ENCODE peak calls at places on chromosomes 7 and 10, in four cellular contexts. B is GM12878, O is K562, E is HL-60. X is an unnamed sample.

GRCh38 chr10:60594476-60595051 is 183.7 kb upstream of the CDK1 start:
- DNase-seq in B (no peak), O (no peak), E (no peak), X (no peak)

GRCh38 chr10:106795619-106796018 is 368.9 kb downstream of the SORCS1 start:
- DNase-seq in B (peak; percentile 48), O (peak; percentile 24), E (no peak), X (peak; percentile 19)

GRCh38 chr7:71636329-71636728 is 504.4 kb downstream of the GALNT17 start:
- DNase-seq in B (no peak), O (no peak), E (no peak), X (no peak)

GRCh38 chr10:114103286-114103685 is 59.6 kb downstream of the ADRB1 start:
- DNase-seq in B (peak; percentile 23), O (peak; percentile 9), E (no peak), X (no peak)

GRCh38 chr10:118968071-118968470 is 61.4 kb upstream of the NANOS1 start:
- DNase-seq in B (no peak), O (no peak), E (no peak), X (no peak)

GRCh38 chr7:80153446-80153845 is 18.8 kb downstream of the GNAI1 start:
- DNase-seq in B (no peak), O (no peak), E (no peak), X (no peak)

GRCh38 chr7:16804674-16805439 is at the start of gene AGR2:
- DNase-seq in B (no peak), O (no peak), E (no peak), X (no peak)

GRCh38 chr10:123559823-123560092 is 106.4 kb upstream of the GPR26 start:
- DNase-seq in B (no peak), O (no peak), E (no peak), X (no peak)

GRCh38 chr10:6619663-6620062 is 39.6 kb upstream of the PRKCQ start:
- DNase-seq in B (no peak), O (no peak), E (no peak), X (no peak)

GRCh38 chr10:43237128-43237527 is 29.7 kb downstream of the RASGEF1A start:
- DNase-seq in B (no peak), O (no peak), E (no peak), X (no peak)

GRCh38 chr7:2824678-2825461 is 19.2 kb downstream of the GNA12 start:
- DNase-seq in B (peak; percentile 49), O (no peak), E (no peak), X (no peak)

GRCh38 chr10:16987129-16987670 is 142.4 kb downstream of the CUBN start:
- DNase-seq in B (no peak), O (no peak), E (no peak), X (no peak)

GRCh38 chr7:129150199-129150996 is 5.9 kb downstream of the TSPAN33 start:
- DNase-seq in B (no peak), O (peak; percentile 73), E (peak; percentile 70), X (no peak)

GRCh38 chr10:69802424-69803161 is 887 bp downstream of the COL13A1 start:
- DNase-seq in B (no peak), O (no peak), E (no peak), X (no peak)

GRCh38 chr7:158263964-158264748 is 323.5 kb downstream of the PTPRN2 start:
- DNase-seq in B (no peak), O (no peak), E (no peak), X (no peak)

GRCh38 chr7:99061001-99061779 is 82.7 kb downstream of the SMURF1 start:
- DNase-seq in B (no peak), O (no peak), E (no peak), X (no peak)

GRCh38 chr10:132452216-132452650 is 55.2 kb downstream of the PWWP2B start:
- DNase-seq in B (no peak), O (no peak), E (no peak), X (no peak)

GRCh38 chr10:132421377-132422168 is 24.6 kb downstream of the PWWP2B start:
- DNase-seq in B (no peak), O (peak; percentile 67), E (peak; percentile 91), X (peak; percentile 76)

GRCh38 chr10:103504181-103504783 is 10.8 kb downstream of the NEURL1 start:
- DNase-seq in B (peak; percentile 28), O (peak; percentile 55), E (no peak), X (no peak)

GRCh38 chr10:104104926-104105325 is 17.0 kb upstream of the SFR1 start:
- DNase-seq in B (no peak), O (no peak), E (no peak), X (no peak)

GRCh38 chr10:117993166-117993565 is 53.6 kb downstream of the RAB11FIP2 start:
- DNase-seq in B (no peak), O (no peak), E (no peak), X (no peak)

GRCh38 chr7:23783115-23783514 is 73.1 kb downstream of the STK31 start:
- DNase-seq in B (no peak), O (no peak), E (no peak), X (no peak)

GRCh38 chr7:38893061-38893460 is 15.9 kb downstream of the VPS41 start:
- DNase-seq in B (no peak), O (no peak), E (no peak), X (no peak)

GRCh38 chr7:47782022-47782421 is 166.2 kb downstream of the PKD1L1 start:
- DNase-seq in B (no peak), O (no peak), E (no peak), X (no peak)

GRCh38 chr10:62501547-62501946 is 127.4 kb downstream of the ZNF365 start:
- DNase-seq in B (no peak), O (no peak), E (peak; percentile 38), X (no peak)

DNA sequence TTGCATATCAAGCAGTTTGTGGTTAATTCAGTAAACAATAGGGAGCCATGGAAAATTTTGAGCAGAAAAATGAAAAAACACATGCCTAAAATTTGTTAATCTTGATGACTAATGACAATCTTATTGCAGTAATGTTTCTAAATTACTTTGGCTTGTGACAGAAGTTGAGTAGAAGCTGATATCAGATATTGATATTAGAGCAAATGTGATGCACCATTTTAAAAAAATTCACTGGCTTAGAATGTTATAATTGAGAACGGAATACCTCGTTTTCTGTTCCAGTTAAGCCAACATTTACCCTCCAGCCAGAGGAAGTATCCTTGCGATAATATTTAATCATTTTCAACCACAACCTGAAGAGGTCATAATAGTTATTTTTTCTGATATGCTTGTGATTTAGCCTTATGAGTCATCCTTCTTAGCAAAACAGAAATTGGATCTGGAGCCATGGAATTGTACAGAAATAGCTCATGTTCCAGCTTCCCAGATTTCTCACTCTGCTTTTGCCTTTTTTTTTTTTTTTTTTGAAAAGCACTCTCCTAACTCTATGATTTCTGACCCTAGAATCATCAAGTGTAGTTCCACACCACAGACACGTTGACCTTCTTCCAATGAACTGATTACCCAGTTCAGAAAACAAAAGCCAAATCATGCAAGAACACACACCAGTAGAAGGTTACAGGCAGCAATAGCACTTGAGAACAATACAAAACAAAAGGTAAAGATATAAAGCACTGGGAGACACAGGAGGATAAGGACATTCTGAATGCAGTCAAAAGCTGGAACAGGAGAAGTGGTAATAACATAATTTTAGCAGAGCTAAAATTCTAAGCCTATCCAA is 96.8 kb upstream of the PHYHIPL start:
- DNase-seq in B (no peak), O (no peak), E (no peak), X (no peak)
- TF ChIP-seq SPI1 in B (no peak), O (no peak), E (no peak), X (no peak)

DNA sequence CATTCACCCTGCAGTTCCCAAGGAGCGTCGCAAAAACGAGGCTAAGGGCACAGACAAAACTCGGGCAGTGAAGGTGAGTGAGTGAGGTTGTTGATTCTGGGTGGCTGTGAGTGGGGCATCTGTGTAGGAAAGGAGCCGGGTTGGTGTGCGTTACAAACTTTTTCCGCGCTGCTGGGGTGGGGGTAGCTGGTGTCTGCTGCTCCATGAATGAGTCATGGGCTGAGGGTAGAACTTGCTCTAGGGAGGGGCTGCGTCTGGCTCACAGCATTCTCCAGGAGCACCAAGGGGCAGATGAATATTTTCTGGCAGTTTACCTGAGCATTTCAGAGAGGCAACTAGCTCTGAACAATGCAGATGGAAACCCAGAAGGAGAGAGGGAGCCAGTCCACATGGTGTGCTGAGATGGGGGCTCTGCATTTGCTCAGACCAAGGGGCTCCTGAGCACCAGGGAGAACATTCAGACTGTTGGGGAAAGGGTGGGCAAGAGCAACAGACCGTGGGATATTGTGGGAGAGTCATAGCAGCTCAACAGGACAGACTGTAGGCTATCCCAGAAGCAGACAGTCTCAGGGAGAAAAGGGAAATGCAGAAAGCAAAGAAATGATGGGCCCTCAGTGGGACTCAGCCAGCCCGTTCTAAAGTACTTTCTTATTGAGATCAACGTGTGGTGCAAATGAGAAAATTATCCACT is 18.8 kb downstream of the NOBOX start:
- DNase-seq in B (no peak), O (no peak), E (no peak), X (no peak)
- TF ChIP-seq SPI1 in B (no peak), O (no peak), E (no peak), X (no peak)

DNA sequence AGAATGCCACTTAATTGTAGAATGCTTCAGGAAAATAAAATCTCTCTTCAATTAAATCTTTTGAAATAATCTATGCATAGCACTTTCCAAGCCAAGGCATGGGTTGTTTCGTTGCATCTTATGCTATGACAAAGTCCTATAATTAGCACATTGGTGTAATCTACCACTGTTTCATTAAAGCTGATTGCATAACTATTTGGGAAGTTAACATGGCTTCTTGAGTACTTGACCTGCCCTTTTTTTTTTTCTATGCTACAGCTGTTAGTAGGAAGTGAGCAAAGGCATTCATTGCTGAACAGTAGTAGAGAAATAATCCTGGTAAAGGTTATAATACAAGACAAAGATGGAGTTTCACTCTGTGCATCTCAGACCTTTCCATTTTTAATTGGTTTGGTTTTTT is 557.2 kb upstream of the CELF2 start:
- DNase-seq in B (no peak), O (no peak), E (no peak), X (no peak)
- TF ChIP-seq SPI1 in B (no peak), O (no peak), E (no peak), X (no peak)

DNA sequence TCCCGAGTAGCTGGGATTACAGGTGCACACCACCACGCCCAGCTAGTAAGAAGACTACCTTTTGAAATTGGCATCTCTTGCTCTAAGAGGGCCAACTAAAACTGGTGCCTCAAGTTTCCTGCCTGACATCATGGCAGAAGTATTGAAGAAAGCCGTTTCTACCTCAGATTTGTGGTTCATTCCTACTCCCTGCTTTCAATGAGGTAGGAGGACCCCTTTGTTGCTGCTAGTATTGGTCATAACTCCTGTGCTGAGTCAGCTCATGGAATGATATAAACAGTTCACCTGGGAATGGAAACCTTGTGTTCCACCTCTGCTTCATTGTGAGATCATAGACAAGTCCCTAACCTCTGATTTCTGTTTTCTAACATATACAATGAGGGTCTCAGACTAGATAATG is 82.8 kb downstream of the CDK6 start:
- DNase-seq in B (no peak), O (no peak), E (no peak), X (no peak)
- TF ChIP-seq SPI1 in B (no peak), O (no peak), E (no peak), X (no peak)

GRCh38 chr10:46550795-46551700 is 5.4 kb downstream of the GPRIN2 start:
- DNase-seq in B (no peak), O (peak; percentile 89), E (no peak), X (peak; percentile 26)
- TF ChIP-seq SPI1 in B (no peak), O (no peak), E (no peak), X (no peak)

GRCh38 chr10:29784175-29784773 is 149.5 kb upstream of the SVIL start:
- DNase-seq in B (no peak), O (no peak), E (no peak), X (no peak)
- TF ChIP-seq SPI1 in B (no peak), O (no peak), E (no peak), X (no peak)

X was measured in GM12891.